ENCODE peak calls at places on chromosome 10, in four cellular contexts. M, L, J and F are unnamed samples.

GRCh38 chr10:5550621-5551530 is 26.1 kb downstream of the CALML3 start:
- DNase-seq in J (peak; percentile 32), L (no peak), M (no peak), F (no peak)

GRCh38 chr10:43350139-43350538 is 21.3 kb upstream of the FXYD4 start:
- DNase-seq in J (no peak), L (no peak), M (no peak), F (no peak)

GRCh38 chr10:132982301-132982989 is 40.1 kb upstream of the CFAP46 start:
- DNase-seq in J (peak; percentile 38), L (no peak), M (no peak), F (no peak)

GRCh38 chr10:29470843-29471482 is 163.8 kb downstream of the SVIL start:
- DNase-seq in J (no peak), M (no peak), L (no peak), F (no peak)

GRCh38 chr10:86361134-86362128 is 5.2 kb downstream of the GRID1 start:
- DNase-seq in J (no peak), M (no peak), L (no peak), F (peak; percentile 33)

GRCh38 chr10:96670786-96671185 is 49.5 kb downstream of the PIK3AP1 start:
- DNase-seq in M (peak; percentile 44), J (no peak), L (no peak), F (no peak)

GRCh38 chr10:102191956-102192355 is 34.1 kb upstream of the ELOVL3 start:
- DNase-seq in M (no peak), L (no peak), J (no peak), F (no peak)

GRCh38 chr10:123381271-123381670 is 227.1 kb downstream of the BUB3 start:
- DNase-seq in J (no peak), L (no peak), M (peak; percentile 3), F (no peak)

GRCh38 chr10:14181197-14181936 is 149.4 kb downstream of the FRMD4A start:
- DNase-seq in M (no peak), J (no peak), L (no peak), F (no peak)

GRCh38 chr10:589961-590680 is 99.3 kb downstream of the DIP2C start:
- DNase-seq in M (no peak), L (no peak), J (no peak), F (no peak)

GRCh38 chr10:71984798-71985388 is 20.7 kb downstream of the CHST3 start:
- DNase-seq in M (no peak), J (no peak), L (no peak), F (no peak)

GRCh38 chr10:66844176-66844947 is 81.5 kb upstream of the LRRTM3 start:
- DNase-seq in L (no peak), J (peak; percentile 33), M (no peak), F (no peak)
- TF ChIP-seq CTCF in L (no peak), J (peak; percentile 15), M (no peak), F (no peak)

GRCh38 chr10:109022417-109023049 is 900.8 kb downstream of the XPNPEP1 start:
- DNase-seq in J (no peak), M (no peak), L (no peak), F (no peak)

GRCh38 chr10:109018892-109019507 is 904.3 kb downstream of the XPNPEP1 start:
- DNase-seq in L (no peak), M (no peak), J (peak; percentile 11), F (no peak)
- TF ChIP-seq CTCF in L (no peak), M (no peak), J (peak; percentile 20), F (no peak)

GRCh38 chr10:60626037-60626436 is 152.2 kb upstream of the CDK1 start:
- DNase-seq in J (no peak), M (no peak), L (no peak), F (no peak)
- TF ChIP-seq CTCF in J (no peak), M (no peak), L (no peak), F (no peak)

DNA sequence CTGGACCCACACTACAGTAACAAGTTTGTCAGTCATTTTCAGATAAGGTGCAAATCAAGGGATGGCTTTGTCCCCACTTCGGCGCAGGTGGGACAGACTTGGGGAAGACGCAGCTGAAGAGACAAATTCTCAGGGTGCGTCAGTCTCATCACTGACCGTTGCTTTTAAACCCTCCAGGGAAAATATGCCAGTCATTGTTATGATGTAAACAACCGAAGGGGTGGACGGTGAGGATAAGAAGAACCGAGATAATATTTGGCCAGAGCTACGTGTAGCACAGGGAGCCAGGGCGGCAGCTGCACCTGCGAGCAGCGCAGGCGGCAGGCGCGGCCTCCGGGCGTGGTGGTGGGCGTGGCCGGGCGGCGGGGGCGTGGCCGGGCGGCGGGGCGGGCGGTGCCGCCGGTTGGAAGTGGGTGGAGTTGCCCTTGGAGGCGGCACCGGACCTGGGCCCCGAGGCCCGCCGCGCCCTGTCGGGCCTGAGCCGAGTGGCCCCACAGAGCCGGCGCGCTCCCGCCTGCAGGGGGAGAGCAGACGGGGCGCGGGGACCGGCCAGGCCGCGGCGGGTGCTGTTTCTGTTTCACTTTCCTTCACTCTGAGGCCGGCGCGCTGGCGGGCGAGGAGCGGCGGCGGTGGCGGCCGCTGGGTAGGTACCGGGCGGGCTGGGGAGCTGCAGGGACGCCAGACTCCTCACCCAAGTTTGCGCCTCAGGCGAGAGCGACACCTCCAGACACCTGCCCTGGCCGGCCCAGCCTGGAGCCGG is at the start of gene PCGF5:
- DNase-seq in M (no peak), L (no peak), J (peak; percentile 88), F (peak; percentile 91)
- TF ChIP-seq CTCF in M (peak; percentile 39), L (peak; percentile 17), J (no peak), F (peak; percentile 27)

GRCh38 chr10:63008491-63008890 is 124.6 kb upstream of the NRBF2 start:
- DNase-seq in J (no peak), M (no peak), L (no peak), F (no peak)
- TF ChIP-seq CTCF in J (no peak), M (no peak), L (no peak), F (no peak)